ENCODE peak calls at places on chromosomes 1 and 21, in ten cellular contexts. J is ovary, F is GM12865, V is coronary artery, R is colonic mucosa, N is psoas muscle, Y is thyroid gland, Q is astrocyte of the spinal cord, E is astrocyte, L is mammary epithelial cell. U is an unnamed sample.
A peak's percentile ranks its signal among the peaks of the same experiment; 100 is the strongest.

GRCh38 chr21:34179204-34179935 is 106.0 kb downstream of the MRPS6 start:
- DNase-seq in Y (no peak), E (no peak), V (no peak), N (no peak), J (no peak), L (no peak), F (no peak), Q (no peak), R (no peak), U (no peak)

GRCh38 chr1:30670195-30671060 is 53.0 kb downstream of the MATN1 start:
- DNase-seq in F (no peak), N (no peak), R (no peak), Q (no peak), V (no peak), J (peak; percentile 16), L (peak; percentile 61), E (peak; percentile 11), Y (no peak), U (peak; percentile 64)

GRCh38 chr1:192793983-192794767 is 14.7 kb upstream of the RGS2 start:
- DNase-seq in Q (no peak), Y (no peak), F (no peak), L (no peak), R (no peak), E (no peak), J (no peak), N (no peak), V (no peak), U (no peak)

GRCh38 chr1:35605882-35606182 is 32.7 kb downstream of the TFAP2E start:
- DNase-seq in J (no peak), V (no peak), L (peak; percentile 25), E (peak; percentile 66), F (no peak), N (no peak), R (no peak), Y (no peak), Q (peak; percentile 23), U (peak; percentile 20)

GRCh38 chr21:45112371-45112770 is 38.0 kb downstream of the ADARB1 start:
- DNase-seq in V (peak; percentile 50), E (peak; percentile 17), J (no peak), Y (no peak), N (no peak), F (no peak), Q (no peak), L (no peak), R (no peak), U (no peak)

GRCh38 chr1:57423135-57424131 is at the start of gene DAB1:
- DNase-seq in Y (no peak), J (no peak), E (peak; percentile 15), V (no peak), L (peak; percentile 26), N (no peak), Q (no peak), R (no peak), F (no peak), U (no peak)

GRCh38 chr21:29130234-29130993 is at the start of gene MAP3K7CL:
- DNase-seq in E (peak; percentile 100), Y (no peak), J (no peak), R (no peak), L (peak; percentile 94), N (peak; percentile 79), V (peak; percentile 85), Q (peak; percentile 100), F (no peak), U (peak; percentile 97)

GRCh38 chr1:234613992-234614584 is 4.1 kb upstream of the IRF2BP2 start:
- DNase-seq in E (peak; percentile 57), J (no peak), V (no peak), R (no peak), N (no peak), Q (peak; percentile 44), F (no peak), Y (no peak), L (no peak), U (peak; percentile 59)

GRCh38 chr1:39528082-39528481 is 36.6 kb downstream of the BMP8A start:
- DNase-seq in Y (no peak), L (no peak), J (no peak), N (no peak), R (no peak), Q (no peak), E (no peak), V (no peak), F (no peak), U (no peak)

GRCh38 chr1:81800741-81801031 is at the start of gene ADGRL2:
- DNase-seq in E (no peak), Y (no peak), Q (no peak), L (no peak), R (peak; percentile 37), J (peak; percentile 76), V (no peak), N (no peak), F (no peak), U (no peak)

GRCh38 chr1:227945891-227946623 is 1.7 kb downstream of the WNT9A start:
- DNase-seq in J (peak; percentile 82), Q (peak; percentile 70), Y (peak; percentile 88), N (peak; percentile 87), R (peak; percentile 80), F (no peak), V (peak; percentile 79), E (peak; percentile 53), L (peak; percentile 90), U (peak; percentile 41)

DNA sequence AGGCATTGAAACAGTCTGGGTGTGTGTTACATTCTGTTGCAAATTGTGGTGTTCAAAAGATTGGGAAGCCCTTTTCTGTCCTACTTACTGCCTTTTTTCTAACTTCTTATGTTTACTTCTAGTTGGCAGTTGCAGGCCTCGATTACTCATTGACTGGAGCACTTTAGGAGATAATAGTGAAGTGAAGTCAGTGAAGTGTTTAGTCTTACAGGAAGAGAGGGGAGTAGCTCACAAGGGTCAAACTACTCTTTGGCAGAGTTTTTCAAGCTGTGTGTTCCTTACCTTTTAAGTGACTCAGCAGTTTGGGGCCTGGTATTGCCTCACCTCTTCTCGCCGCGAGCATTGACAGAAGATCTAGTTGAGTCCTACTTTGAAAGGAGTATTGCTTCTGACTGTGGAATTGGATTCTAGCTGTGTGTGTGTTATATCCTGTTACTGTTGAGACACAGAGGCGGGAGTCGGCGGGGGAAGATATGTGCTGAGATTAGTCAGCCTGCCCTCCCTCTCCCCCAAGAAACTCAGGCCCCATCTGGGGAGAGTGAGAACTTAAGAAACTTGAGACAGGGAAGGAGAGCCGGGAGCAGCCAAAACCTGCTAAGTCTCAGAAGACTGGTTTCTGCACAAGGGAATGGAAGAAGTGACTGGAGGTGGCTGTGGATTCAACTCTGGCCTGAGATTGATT is 19.3 kb downstream of the AHCYL1 start:
- DNase-seq in N (peak; percentile 82), R (peak; percentile 72), V (peak; percentile 81), E (peak; percentile 99), Q (peak; percentile 98), Y (peak; percentile 84), J (peak; percentile 67), L (peak; percentile 99), F (peak; percentile 84), U (peak; percentile 99)
- H3K4me3 ChIP-seq in N (peak overlapping the region; percentile 69), R (no peak overlapping the region), V (peak overlapping the region; percentile 31), E (peak overlapping the region; percentile 49), Q (peak overlapping the region; percentile 34), Y (peak overlapping the region; percentile 3), J (no peak overlapping the region), L (peak overlapping the region; percentile 12), F (no peak overlapping the region), U (peak overlapping the region; percentile 59)

GRCh38 chr1:19372602-19373001 is 60.5 kb downstream of the SLC66A1 start:
- DNase-seq in E (no peak), Q (no peak), L (no peak), F (no peak), J (no peak), N (no peak), V (no peak), R (no peak), Y (no peak), U (no peak)

GRCh38 chr1:19375621-19376020 is 63.5 kb downstream of the SLC66A1 start:
- DNase-seq in V (no peak), E (no peak), J (no peak), R (no peak), L (no peak), Y (no peak), F (no peak), N (no peak), Q (no peak), U (peak; percentile 29)

GRCh38 chr1:19373206-19374126 is 61.3 kb downstream of the SLC66A1 start:
- DNase-seq in R (no peak), E (no peak), F (no peak), J (no peak), N (no peak), Y (no peak), Q (no peak), V (no peak), L (no peak), U (no peak)

GRCh38 chr1:19374926-19375325 is 62.8 kb downstream of the SLC66A1 start:
- DNase-seq in Y (no peak), R (no peak), Q (no peak), N (no peak), V (no peak), F (no peak), E (no peak), L (no peak), J (no peak), U (no peak)

DNA sequence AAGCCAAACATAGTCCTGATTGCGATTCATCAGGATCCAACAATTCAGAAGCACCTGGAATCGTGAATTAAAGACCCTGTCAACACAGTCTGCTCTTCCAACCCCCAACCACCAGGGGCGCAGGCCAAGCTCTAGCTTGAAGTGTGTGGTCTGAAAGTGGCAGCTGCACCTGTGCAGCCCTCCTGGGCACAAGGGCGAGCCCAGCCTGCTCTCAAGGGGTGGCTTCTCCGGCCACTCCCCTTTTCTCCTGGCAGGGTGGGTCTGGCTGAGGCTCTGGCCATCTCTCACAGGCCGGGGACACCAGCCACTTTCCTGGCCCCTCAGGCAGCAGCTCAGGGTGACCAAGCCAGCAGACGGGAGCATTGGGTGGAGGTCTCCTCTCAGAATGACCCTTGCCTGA is 62.3 kb downstream of the SLC66A1 start:
- DNase-seq in J (no peak), F (peak; percentile 31), Y (no peak), N (no peak), E (no peak), V (no peak), L (no peak), Q (no peak), R (no peak), U (no peak)
- TF ChIP-seq CTCF in J (no peak), F (peak; percentile 58), Y (no peak), N (peak; percentile 25), E (peak; percentile 36), V (no peak), L (no peak), Q (peak; percentile 28), R (peak; percentile 8), U (peak; percentile 53)

GRCh38 chr1:21659924-21660326 is 9.2 kb downstream of the RAP1GAP start:
- DNase-seq in R (no peak), Q (no peak), N (no peak), Y (no peak), F (no peak), J (no peak), L (no peak), E (no peak), V (no peak), U (no peak)
- H3K4me3 ChIP-seq in R (no peak overlapping the region), Q (no peak overlapping the region), N (no peak overlapping the region), Y (no peak overlapping the region), F (no peak overlapping the region), J (no peak overlapping the region), L (no peak overlapping the region), E (no peak overlapping the region), V (no peak overlapping the region), U (no peak overlapping the region)

DNA sequence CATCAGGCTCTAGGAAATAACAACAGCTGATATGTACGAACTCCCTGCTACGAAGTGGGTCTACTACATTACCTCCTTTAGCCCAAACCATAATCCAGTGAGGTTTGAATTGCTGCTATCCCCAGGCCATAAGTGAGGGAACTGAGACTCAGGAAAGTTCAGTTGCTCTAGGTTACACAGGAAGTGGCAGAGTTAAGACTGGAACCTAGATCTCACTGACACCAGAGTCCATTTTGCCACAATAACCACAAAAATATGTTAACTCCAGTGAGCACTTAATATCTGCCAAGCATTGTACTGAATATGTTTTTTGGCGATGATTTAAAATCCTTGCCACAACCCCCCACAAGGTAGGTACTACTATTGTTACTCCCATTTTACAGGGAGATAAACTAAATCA is 8.9 kb upstream of the TADA1 start:
- DNase-seq in Q (no peak), V (no peak), J (no peak), L (no peak), Y (no peak), N (no peak), R (no peak), E (no peak), F (peak; percentile 36), U (no peak)
- TF ChIP-seq CTCF in Q (no peak), V (no peak), J (no peak), L (no peak), Y (no peak), N (no peak), R (no peak), E (no peak), F (no peak), U (no peak)

U was measured in fibroblast of pulmonary artery.